ENCODE peak calls at places on chromosomes 13 and 19, in seven cellular contexts. Q, E, M, B, P, D and T are unnamed samples.

GRCh38 chr13:26236306-26236705 is 14.2 kb upstream of the RNF6 start:
- DNase-seq in B (no peak), Q (no peak), D (no peak), P (no peak), M (no peak), E (no peak), T (no peak)

GRCh38 chr13:73259061-73259908 is 200.5 kb downstream of the KLF5 start:
- DNase-seq in M (no peak), D (no peak), P (peak), B (no peak), E (no peak), Q (no peak), T (no peak)

GRCh38 chr13:21095311-21095710 is 33.9 kb upstream of the LATS2 start:
- DNase-seq in E (no peak), P (no peak), M (no peak), D (no peak), Q (no peak), B (no peak), T (no peak)

GRCh38 chr19:12965017-12965811 is 4.2 kb upstream of the DAND5 start:
- DNase-seq in D (peak), P (peak), B (peak), Q (peak), E (peak), M (peak), T (peak)

GRCh38 chr13:75312884-75313520 is 169.0 kb downstream of the TBC1D4 start:
- DNase-seq in Q (no peak), M (peak), B (no peak), D (no peak), E (no peak), P (no peak), T (no peak)

GRCh38 chr13:97194473-97194872 is 27.7 kb upstream of the MBNL2 start:
- DNase-seq in P (peak), E (no peak), Q (no peak), D (no peak), B (no peak), M (no peak), T (no peak)

GRCh38 chr19:48480151-48480475 is 10.9 kb downstream of the CYTH2 start:
- DNase-seq in E (peak), Q (no peak), M (peak), B (no peak), D (no peak), P (peak), T (no peak)

GRCh38 chr13:40137400-40137799 is 481.9 kb downstream of the COG6 start:
- DNase-seq in Q (no peak), B (no peak), P (no peak), D (no peak), M (no peak), E (no peak), T (no peak)

GRCh38 chr13:41668130-41668757 is 210.9 kb downstream of the RGCC start:
- DNase-seq in P (peak), M (peak), Q (no peak), D (peak), E (peak), B (no peak), T (peak)

GRCh38 chr19:42176649-42176989 is 40.9 kb downstream of the DEDD2 start:
- DNase-seq in P (no peak), Q (no peak), E (no peak), M (no peak), B (no peak), D (no peak), T (no peak)

GRCh38 chr13:75365724-75366173 is 116.2 kb downstream of the TBC1D4 start:
- DNase-seq in Q (no peak), P (peak), M (no peak), B (no peak), D (no peak), E (no peak), T (no peak)

GRCh38 chr13:100721885-100722512 is 47.4 kb upstream of the TMTC4 start:
- DNase-seq in E (no peak), Q (peak), D (peak), M (peak), P (peak), B (peak), T (peak)

GRCh38 chr19:8335343-8336071 is 7.6 kb downstream of the KANK3 start:
- DNase-seq in B (no peak), P (no peak), D (no peak), E (no peak), M (no peak), Q (peak), T (no peak)

GRCh38 chr19:44657211-44657921 is 13.7 kb downstream of the PVR start:
- DNase-seq in B (peak), E (peak), D (peak), Q (peak), P (peak), M (peak), T (peak)

GRCh38 chr13:108168929-108169328 is 46.4 kb downstream of the LIG4 start:
- DNase-seq in M (no peak), E (no peak), P (no peak), Q (no peak), B (no peak), D (no peak), T (no peak)

GRCh38 chr19:54517483-54517882 is 14.9 kb downstream of the LAIR2 start:
- DNase-seq in P (peak), E (peak), Q (no peak), M (peak), B (peak), D (peak), T (no peak)

GRCh38 chr19:51547397-51548212 is 16.1 kb upstream of the SIGLEC6 start:
- DNase-seq in D (no peak), E (no peak), B (no peak), Q (no peak), M (no peak), P (no peak), T (no peak)

GRCh38 chr19:44303976-44304568 is 753 bp downstream of the ZNF235 start:
- DNase-seq in M (peak), P (peak), E (no peak), Q (no peak), B (no peak), D (no peak), T (no peak)

GRCh38 chr19:4425531-4425930 is 23.1 kb downstream of the CHAF1A start:
- DNase-seq in P (peak), M (no peak), B (no peak), E (no peak), D (no peak), Q (no peak), T (no peak)

GRCh38 chr13:76043882-76044281 is 407.8 kb downstream of the LMO7 start:
- DNase-seq in P (no peak), M (no peak), D (no peak), Q (no peak), E (no peak), B (no peak), T (no peak)

GRCh38 chr19:18399008-18399407 is 1.6 kb upstream of the LRRC25 start:
- DNase-seq in D (no peak), P (peak), Q (no peak), E (no peak), B (no peak), M (peak), T (no peak)

GRCh38 chr19:18397242-18398202 is at the start of gene LRRC25:
- DNase-seq in B (no peak), E (no peak), D (no peak), Q (peak), P (peak), M (no peak), T (no peak)

GRCh38 chr19:18396471-18397241 is 766 bp downstream of the LRRC25 start:
- DNase-seq in P (no peak), D (no peak), B (no peak), Q (no peak), E (no peak), M (no peak), T (no peak)

GRCh38 chr19:18406749-18407148 is 9.3 kb upstream of the LRRC25 start:
- DNase-seq in B (no peak), E (no peak), P (no peak), D (no peak), Q (no peak), M (no peak), T (no peak)

GRCh38 chr19:18401580-18402112 is 4.2 kb upstream of the LRRC25 start:
- DNase-seq in Q (no peak), E (peak), M (peak), B (no peak), P (peak), D (no peak), T (no peak)
- TF ChIP-seq CTCF in Q (no peak), E (peak), M (peak), B (no peak), P (peak), D (peak), T (peak)

DNA sequence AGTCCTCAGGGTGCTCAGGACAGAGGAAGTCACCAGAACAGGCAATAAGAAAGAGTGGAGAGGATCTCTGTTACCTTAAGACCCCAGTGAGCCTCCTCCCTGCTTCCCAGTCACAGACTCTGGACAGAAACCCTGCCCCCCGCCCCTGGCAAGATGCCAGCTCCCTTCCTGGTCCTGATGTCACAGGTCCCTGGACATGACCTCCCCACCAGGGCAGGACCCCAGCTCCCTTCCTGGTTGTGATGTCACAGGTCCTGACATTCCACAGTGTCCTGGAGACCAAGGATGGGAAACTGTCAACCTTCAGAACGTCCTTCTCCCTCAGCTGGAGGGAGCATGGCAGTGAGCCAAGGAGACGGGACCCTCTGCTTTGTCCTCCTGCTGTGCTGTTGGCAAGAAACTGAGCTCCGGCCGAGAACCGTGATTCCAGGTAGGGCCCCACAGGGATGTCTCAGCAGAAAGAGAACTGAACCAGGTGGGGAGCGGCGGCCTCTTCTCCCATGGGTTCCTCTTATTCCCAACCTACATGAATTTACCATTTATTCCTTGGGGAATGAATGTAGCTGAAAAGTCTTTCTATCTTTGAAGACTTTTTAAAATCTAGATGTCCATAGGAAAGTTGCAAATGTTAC is at the start of gene SPACA7:
- DNase-seq in Q (no peak), M (no peak), B (no peak), E (no peak), P (no peak), D (no peak), T (no peak)
- TF ChIP-seq CTCF in Q (no peak), M (no peak), B (no peak), E (no peak), P (no peak), D (no peak), T (no peak)

DNA sequence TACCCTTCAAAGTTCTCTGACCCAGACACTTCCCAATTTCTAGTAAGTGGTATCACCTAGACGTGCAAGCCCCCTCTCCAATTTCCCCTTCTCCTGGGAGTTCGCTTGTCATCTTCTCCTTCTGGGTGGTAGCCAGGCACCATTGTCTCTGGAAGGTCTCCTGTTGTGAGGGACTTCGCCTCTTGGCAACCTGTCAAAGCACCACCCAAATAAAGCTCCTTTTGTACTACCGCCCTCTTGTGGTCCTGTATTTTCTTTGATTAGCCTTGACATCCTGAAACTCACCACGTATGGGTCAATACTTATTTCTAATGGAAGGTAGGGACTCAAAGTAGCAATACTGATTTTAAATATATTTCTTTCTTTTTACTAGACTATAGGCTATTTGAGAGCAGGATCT is 8.2 kb downstream of the GPC5 start:
- DNase-seq in Q (no peak), D (peak), M (no peak), P (peak), B (no peak), E (no peak), T (no peak)
- TF ChIP-seq CTCF in Q (peak), D (peak), M (no peak), P (peak), B (no peak), E (peak), T (peak)

GRCh38 chr13:113243847-113244246 is 34.4 kb downstream of the CUL4A start:
- DNase-seq in D (no peak), Q (no peak), P (no peak), B (no peak), E (no peak), M (no peak), T (no peak)

GRCh38 chr13:113245858-113246791 is 36.7 kb downstream of the CUL4A start:
- DNase-seq in Q (no peak), P (peak), E (no peak), D (no peak), M (no peak), B (no peak), T (no peak)
- TF ChIP-seq CTCF in Q (peak), P (peak), E (peak), D (peak), M (no peak), B (no peak), T (peak)

GRCh38 chr13:80685942-80686341 is 345.0 kb upstream of the SPRY2 start:
- DNase-seq in B (no peak), D (no peak), E (no peak), Q (no peak), P (no peak), M (no peak), T (no peak)
- TF ChIP-seq CTCF in B (no peak), D (no peak), E (no peak), Q (no peak), P (no peak), M (no peak), T (no peak)

DNA sequence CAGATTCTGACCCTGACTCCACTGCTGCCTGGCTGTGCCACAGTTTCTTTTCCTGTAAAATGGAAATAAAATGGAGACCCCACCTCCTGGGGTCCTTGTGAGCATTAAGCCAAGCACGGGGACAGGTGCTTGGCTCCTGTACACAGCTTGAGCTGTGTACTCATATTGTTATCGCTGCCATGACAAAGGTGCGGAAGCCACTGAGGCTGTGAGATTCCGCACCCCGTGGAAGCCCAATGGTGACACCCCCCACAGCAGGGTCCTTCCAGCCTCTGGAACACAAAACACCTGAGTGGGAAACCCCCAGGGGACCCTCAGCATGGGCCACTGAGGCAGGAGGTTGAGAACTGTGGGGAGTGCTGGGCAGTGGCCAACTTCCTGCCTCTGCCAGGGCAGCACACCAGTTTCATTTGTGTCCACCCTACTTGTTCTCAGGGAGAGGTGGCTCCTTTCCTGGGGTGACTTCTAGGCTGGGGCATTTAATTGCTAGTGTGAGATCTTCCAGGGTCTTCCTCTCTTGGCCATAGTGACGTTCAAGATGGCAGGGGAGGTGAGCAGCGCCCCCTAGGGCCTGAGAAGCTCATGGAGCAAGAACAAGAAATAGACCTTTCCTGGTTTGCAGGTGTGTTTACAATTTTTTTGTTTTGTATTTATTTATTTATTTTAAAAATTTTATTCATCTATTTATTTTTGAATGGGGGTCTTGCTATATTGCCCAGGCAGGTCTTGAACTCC is 5.4 kb upstream of the JSRP1 start:
- DNase-seq in P (no peak), E (no peak), B (no peak), Q (peak), D (peak), M (peak), T (no peak)
- TF ChIP-seq CTCF in P (peak), E (peak), B (peak), Q (peak), D (peak), M (peak), T (peak)

DNA sequence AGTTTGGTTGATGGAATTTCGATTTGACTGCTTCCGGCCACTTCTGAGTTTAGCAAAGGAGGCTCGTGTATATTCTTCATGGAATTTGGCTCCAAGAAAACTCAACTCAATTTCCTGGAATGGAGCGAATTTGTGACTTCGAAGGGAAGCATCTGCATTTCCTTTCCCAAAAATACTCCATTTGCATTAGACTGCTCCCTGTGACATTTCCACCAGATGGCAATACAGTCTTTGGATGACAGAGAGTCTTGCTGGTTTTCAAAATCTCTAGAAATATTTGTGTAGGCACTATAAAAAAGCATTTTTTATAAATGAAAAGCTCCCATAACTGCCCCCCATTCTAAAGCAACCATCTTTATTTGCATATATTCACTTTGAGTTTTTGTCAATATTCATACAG is 4.1 kb downstream of the C1QTNF9 start:
- DNase-seq in Q (no peak), P (peak), M (no peak), D (no peak), B (no peak), E (no peak), T (no peak)
- TF ChIP-seq CTCF in Q (no peak), P (peak), M (peak), D (peak), B (no peak), E (peak), T (peak)

GRCh38 chr13:28564030-28564429 is 69.1 kb upstream of the FLT1 start:
- DNase-seq in B (no peak), D (no peak), P (no peak), M (peak), E (no peak), Q (no peak), T (no peak)

GRCh38 chr13:28568286-28568685 is 73.4 kb upstream of the FLT1 start:
- DNase-seq in M (peak), B (no peak), P (peak), D (no peak), Q (no peak), E (peak), T (no peak)

GRCh38 chr13:28566283-28566682 is 71.4 kb upstream of the FLT1 start:
- DNase-seq in Q (no peak), B (no peak), M (no peak), D (no peak), P (no peak), E (no peak), T (no peak)

GRCh38 chr13:28569886-28570285 is 75.0 kb upstream of the FLT1 start:
- DNase-seq in M (no peak), E (no peak), D (no peak), P (no peak), Q (no peak), B (no peak), T (no peak)

GRCh38 chr13:28566891-28567290 is 72.0 kb upstream of the FLT1 start:
- DNase-seq in P (no peak), Q (no peak), D (no peak), M (no peak), E (no peak), B (no peak), T (no peak)
- TF ChIP-seq CTCF in P (no peak), Q (no peak), D (no peak), M (no peak), E (no peak), B (no peak), T (no peak)

DNA sequence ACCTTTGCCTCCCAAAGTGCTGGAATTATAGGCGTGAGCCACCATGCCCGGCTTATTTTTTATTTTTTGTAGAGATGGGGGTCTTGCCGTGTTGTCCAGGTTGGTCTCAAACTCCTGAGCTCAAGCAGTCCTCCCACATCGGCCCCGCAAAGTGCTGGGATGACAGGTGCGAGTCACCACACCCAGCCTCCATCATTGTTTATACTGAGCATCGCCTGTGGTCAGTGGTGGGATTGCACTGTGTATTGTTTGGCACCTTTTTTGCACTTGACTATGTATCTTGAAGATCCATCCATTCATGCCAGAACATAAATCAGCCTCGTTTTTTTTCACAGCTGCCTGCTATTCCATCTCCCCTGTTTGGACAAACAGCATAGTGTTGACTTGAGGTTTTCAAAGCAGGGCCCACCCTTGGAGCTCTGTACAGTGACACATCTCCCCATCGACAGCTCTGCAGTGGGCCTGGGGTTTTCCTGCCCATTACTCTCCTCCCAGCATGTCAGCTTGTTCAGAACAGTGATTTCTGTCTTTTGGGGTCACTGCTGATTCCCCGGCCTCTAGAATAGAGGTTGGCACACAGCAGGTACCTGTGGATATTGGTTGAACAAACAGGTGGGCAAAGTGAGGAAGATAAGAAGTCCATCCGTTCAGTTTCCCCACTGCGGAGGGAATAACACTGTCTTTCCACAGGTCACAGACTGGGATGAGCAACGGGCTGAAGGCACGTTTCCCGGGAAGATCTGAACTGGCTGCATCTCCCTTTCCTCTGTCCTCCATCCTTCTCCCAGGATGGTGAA is 8.2 kb upstream of the UPK1A start:
- DNase-seq in D (no peak), M (no peak), E (no peak), P (no peak), Q (no peak), B (no peak), T (no peak)
- TF ChIP-seq CTCF in D (peak), M (no peak), E (no peak), P (no peak), Q (peak), B (no peak), T (no peak)

DNA sequence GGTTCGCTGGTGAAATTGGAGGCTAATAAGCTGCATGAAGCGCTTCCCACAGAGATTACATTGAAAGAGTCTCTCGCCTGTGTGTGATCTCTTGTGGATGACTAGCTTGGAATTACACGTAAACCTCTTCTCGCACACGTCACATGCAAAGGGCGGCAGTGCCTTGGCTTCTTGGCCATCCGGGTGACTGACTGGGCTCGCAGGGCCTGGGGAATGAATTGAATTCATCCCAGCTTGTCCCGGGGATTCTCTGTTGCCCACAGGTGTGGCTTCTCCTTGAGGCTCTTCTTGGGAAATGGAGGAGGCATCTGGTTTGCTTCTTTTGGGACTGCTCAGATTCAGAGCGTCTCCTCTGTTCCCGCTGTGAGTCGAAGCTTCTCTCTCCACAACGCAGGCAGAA is 19.8 kb downstream of the ZSCAN5C start:
- DNase-seq in M (no peak), P (no peak), B (no peak), Q (no peak), E (no peak), D (no peak), T (no peak)
- TF ChIP-seq CTCF in M (no peak), P (no peak), B (no peak), Q (no peak), E (no peak), D (peak), T (no peak)